ENCODE peak calls at places on chromosomes 5 and 9, in six cellular contexts. Y, U, O, J, M and S are unnamed samples.

GRCh38 chr5:138466900-138467710 is 1.8 kb downstream of the EGR1 start:
- DNase-seq in Y (no peak), U (no peak), O (peak), J (peak), M (no peak), S (no peak)

GRCh38 chr9:93902051-93902779 is 52.9 kb downstream of the BARX1 start:
- DNase-seq in Y (no peak), U (no peak), O (peak), J (no peak), M (no peak), S (no peak)

GRCh38 chr9:16705121-16705604 is 165.3 kb downstream of the BNC2 start:
- DNase-seq in Y (peak), U (peak), O (peak), J (peak), M (no peak), S (peak)

GRCh38 chr5:68658810-68659372 is 434.9 kb upstream of the SLC30A5 start:
- DNase-seq in Y (no peak), U (no peak), O (no peak), J (no peak), M (no peak), S (no peak)

GRCh38 chr9:98227883-98228282 is 27.6 kb downstream of the TBC1D2 start:
- DNase-seq in Y (no peak), U (no peak), O (no peak), J (no peak), M (no peak), S (no peak)

GRCh38 chr9:90645721-90646120 is 3.1 kb upstream of the DIRAS2 start:
- DNase-seq in Y (no peak), U (no peak), O (no peak), J (no peak), M (no peak), S (no peak)

GRCh38 chr5:121976979-121977378 is 15.2 kb downstream of the SRFBP1 start:
- DNase-seq in Y (no peak), U (no peak), O (no peak), J (peak), M (no peak), S (no peak)

GRCh38 chr5:124301850-124302249 is 444.6 kb downstream of the ZNF608 start:
- DNase-seq in Y (no peak), U (no peak), O (no peak), J (no peak), M (no peak), S (no peak)

GRCh38 chr5:2378976-2379375 is 372.5 kb downstream of the IRX2 start:
- DNase-seq in Y (no peak), U (no peak), O (no peak), J (no peak), M (no peak), S (no peak)

GRCh38 chr5:43422143-43422542 is 10.0 kb upstream of the CCL28 start:
- DNase-seq in Y (no peak), U (peak), O (no peak), J (peak), M (no peak), S (no peak)

GRCh38 chr9:121613009-121613766 is 38.2 kb upstream of the DAB2IP start:
- DNase-seq in Y (no peak), U (no peak), O (no peak), J (no peak), M (no peak), S (no peak)

GRCh38 chr9:121634800-121635261 is 16.6 kb upstream of the DAB2IP start:
- DNase-seq in Y (peak), U (peak), O (no peak), J (peak), M (no peak), S (peak)

GRCh38 chr5:5648694-5649093 is 226.2 kb downstream of the ICE1 start:
- DNase-seq in Y (no peak), U (no peak), O (no peak), J (no peak), M (no peak), S (no peak)

GRCh38 chr5:138696501-138696900 is 56.7 kb upstream of the CTNNA1 start:
- DNase-seq in Y (no peak), U (peak), O (peak), J (peak), M (no peak), S (no peak)

GRCh38 chr5:44401611-44402010 is 12.4 kb upstream of the FGF10 start:
- DNase-seq in Y (no peak), U (no peak), O (no peak), J (no peak), M (no peak), S (no peak)